ENCODE peak calls at places on chromosomes 4 and X, in eight cellular contexts. One of them, this sample, is unnamed.

GRCh38 chr4:17758459-17758858 is 23.0 kb downstream of the FAM184B start:
- DNase-seq in cardiac fibroblast: no peak
- DNase-seq in effector memory CD4-positive, alpha-beta T cell: no peak
- DNase-seq in germinal center: no peak
- DNase-seq in CD4-positive, alpha-beta T cell: no peak
- DNase-seq in mesothelial cell of epicardium: no peak
- DNase-seq in T-helper 9 cell: no peak
- DNase-seq in SK-N-SH: no peak
- DNase-seq in this sample: no peak

GRCh38 chr4:101037249-101037648 is 310.1 kb downstream of the PPP3CA start:
- DNase-seq in cardiac fibroblast: peak; percentile 64
- DNase-seq in effector memory CD4-positive, alpha-beta T cell: no peak
- DNase-seq in germinal center: no peak
- DNase-seq in CD4-positive, alpha-beta T cell: no peak
- DNase-seq in mesothelial cell of epicardium: no peak
- DNase-seq in T-helper 9 cell: no peak
- DNase-seq in SK-N-SH: no peak
- DNase-seq in this sample: no peak

GRCh38 chr4:82382756-82383155 is 9.0 kb upstream of the HNRNPD start:
- DNase-seq in cardiac fibroblast: no peak
- DNase-seq in effector memory CD4-positive, alpha-beta T cell: no peak
- DNase-seq in germinal center: no peak
- DNase-seq in CD4-positive, alpha-beta T cell: no peak
- DNase-seq in mesothelial cell of epicardium: no peak
- DNase-seq in T-helper 9 cell: no peak
- DNase-seq in SK-N-SH: no peak
- DNase-seq in this sample: no peak

GRCh38 chrX:118502121-118502794 is 6.6 kb downstream of the DOCK11 start:
- DNase-seq in cardiac fibroblast: peak; percentile 29
- DNase-seq in effector memory CD4-positive, alpha-beta T cell: no peak
- DNase-seq in germinal center: no peak
- DNase-seq in CD4-positive, alpha-beta T cell: no peak
- DNase-seq in mesothelial cell of epicardium: no peak
- DNase-seq in T-helper 9 cell: no peak
- DNase-seq in SK-N-SH: no peak
- DNase-seq in this sample: no peak

GRCh38 chr4:138981930-138982390 is 33.6 kb upstream of the NOCT start:
- DNase-seq in cardiac fibroblast: peak; percentile 93
- DNase-seq in effector memory CD4-positive, alpha-beta T cell: no peak
- DNase-seq in germinal center: no peak
- DNase-seq in CD4-positive, alpha-beta T cell: no peak
- DNase-seq in mesothelial cell of epicardium: no peak
- DNase-seq in T-helper 9 cell: no peak
- DNase-seq in SK-N-SH: no peak
- DNase-seq in this sample: no peak

GRCh38 chr4:2284934-2285664 is 23.2 kb upstream of the MXD4 start:
- DNase-seq in cardiac fibroblast: peak; percentile 50
- DNase-seq in effector memory CD4-positive, alpha-beta T cell: no peak
- DNase-seq in germinal center: no peak
- DNase-seq in CD4-positive, alpha-beta T cell: peak; percentile 2
- DNase-seq in mesothelial cell of epicardium: no peak
- DNase-seq in T-helper 9 cell: no peak
- DNase-seq in SK-N-SH: no peak
- DNase-seq in this sample: peak; percentile 4

GRCh38 chr4:45063701-45064100 is 337.3 kb upstream of the GNPDA2 start:
- DNase-seq in cardiac fibroblast: no peak
- DNase-seq in effector memory CD4-positive, alpha-beta T cell: no peak
- DNase-seq in germinal center: no peak
- DNase-seq in CD4-positive, alpha-beta T cell: no peak
- DNase-seq in mesothelial cell of epicardium: no peak
- DNase-seq in T-helper 9 cell: no peak
- DNase-seq in SK-N-SH: peak; percentile 26
- DNase-seq in this sample: peak; percentile 79

GRCh38 chr4:83699358-83699757 is 163.4 kb downstream of the GPAT3 start:
- DNase-seq in cardiac fibroblast: no peak
- DNase-seq in effector memory CD4-positive, alpha-beta T cell: no peak
- DNase-seq in germinal center: no peak
- DNase-seq in CD4-positive, alpha-beta T cell: no peak
- DNase-seq in mesothelial cell of epicardium: no peak
- DNase-seq in T-helper 9 cell: no peak
- DNase-seq in SK-N-SH: no peak
- DNase-seq in this sample: no peak

GRCh38 chrX:125507119-125507518 is 187.4 kb downstream of the TEX13C start:
- DNase-seq in cardiac fibroblast: peak; percentile 17
- DNase-seq in effector memory CD4-positive, alpha-beta T cell: no peak
- DNase-seq in germinal center: no peak
- DNase-seq in CD4-positive, alpha-beta T cell: no peak
- DNase-seq in mesothelial cell of epicardium: no peak
- DNase-seq in T-helper 9 cell: no peak
- DNase-seq in SK-N-SH: no peak
- DNase-seq in this sample: no peak

GRCh38 chr4:72031868-72032619 is at the start of gene NPFFR2:
- DNase-seq in cardiac fibroblast: peak; percentile 10
- DNase-seq in effector memory CD4-positive, alpha-beta T cell: no peak
- DNase-seq in germinal center: no peak
- DNase-seq in CD4-positive, alpha-beta T cell: no peak
- DNase-seq in mesothelial cell of epicardium: peak; percentile 67
- DNase-seq in T-helper 9 cell: no peak
- DNase-seq in SK-N-SH: peak; percentile 62
- DNase-seq in this sample: peak; percentile 15

GRCh38 chr4:654871-655734 is 19.0 kb downstream of the ATP5ME start:
- DNase-seq in cardiac fibroblast: no peak
- DNase-seq in effector memory CD4-positive, alpha-beta T cell: no peak
- DNase-seq in germinal center: no peak
- DNase-seq in CD4-positive, alpha-beta T cell: no peak
- DNase-seq in mesothelial cell of epicardium: no peak
- DNase-seq in T-helper 9 cell: no peak
- DNase-seq in SK-N-SH: no peak
- DNase-seq in this sample: no peak

GRCh38 chrX:70669120-70669519 is 224.5 kb downstream of the DLG3 start:
- DNase-seq in cardiac fibroblast: no peak
- DNase-seq in effector memory CD4-positive, alpha-beta T cell: no peak
- DNase-seq in germinal center: no peak
- DNase-seq in CD4-positive, alpha-beta T cell: no peak
- DNase-seq in mesothelial cell of epicardium: no peak
- DNase-seq in T-helper 9 cell: no peak
- DNase-seq in SK-N-SH: no peak
- DNase-seq in this sample: no peak

GRCh38 chr4:72567821-72568620 is 1.0 kb downstream of the ADAMTS3 start:
- DNase-seq in cardiac fibroblast: peak; percentile 85
- DNase-seq in effector memory CD4-positive, alpha-beta T cell: no peak
- DNase-seq in germinal center: peak; percentile 7
- DNase-seq in CD4-positive, alpha-beta T cell: no peak
- DNase-seq in mesothelial cell of epicardium: peak; percentile 73
- DNase-seq in T-helper 9 cell: no peak
- DNase-seq in SK-N-SH: peak; percentile 69
- DNase-seq in this sample: peak; percentile 79

This sample was measured in BE2C.